ENCODE peak calls at places on chromosomes 6 and 20, in five cellular contexts. Q is prostate gland, E is OCI-LY7, H is thoracic aorta, S is left ventricle myocardium inferior. B is an unnamed sample. For H3K4me1 and H3K36me3, the result is how much of the 10 kb centered on the place peaks cover.

GRCh38 chr6:66538548-66539135 is 831.6 kb upstream of the EYS start:
- DNase-seq in E (no peak), S (no peak), H (no peak), Q (no peak), B (no peak)

GRCh38 chr6:114989279-114989964 is 646.6 kb upstream of the HS3ST5 start:
- DNase-seq in Q (no peak), S (no peak), E (no peak), H (no peak), B (peak)

GRCh38 chr6:72855471-72855870 is 233.6 kb downstream of the KCNQ5 start:
- DNase-seq in E (no peak), H (no peak), Q (no peak), S (no peak), B (no peak)

GRCh38 chr6:26183581-26184408 is 96.6 kb downstream of the HFE start:
- DNase-seq in H (no peak), S (peak), E (no peak), Q (peak), B (peak)

GRCh38 chr6:131733376-131734016 is 22.7 kb upstream of the CTAGE9 start:
- DNase-seq in Q (no peak), H (no peak), E (no peak), S (no peak), B (no peak)

GRCh38 chr6:109783245-109783990 is 92.3 kb downstream of the FIG4 start:
- DNase-seq in S (no peak), H (no peak), E (no peak), Q (no peak), B (no peak)

GRCh38 chr6:108606130-108606797 is 45.5 kb downstream of the FOXO3 start:
- DNase-seq in E (no peak), Q (no peak), S (no peak), H (no peak), B (no peak)

GRCh38 chr6:163867518-163868292 is 453.2 kb downstream of the QKI start:
- DNase-seq in E (no peak), S (no peak), H (no peak), Q (no peak), B (no peak)

DNA sequence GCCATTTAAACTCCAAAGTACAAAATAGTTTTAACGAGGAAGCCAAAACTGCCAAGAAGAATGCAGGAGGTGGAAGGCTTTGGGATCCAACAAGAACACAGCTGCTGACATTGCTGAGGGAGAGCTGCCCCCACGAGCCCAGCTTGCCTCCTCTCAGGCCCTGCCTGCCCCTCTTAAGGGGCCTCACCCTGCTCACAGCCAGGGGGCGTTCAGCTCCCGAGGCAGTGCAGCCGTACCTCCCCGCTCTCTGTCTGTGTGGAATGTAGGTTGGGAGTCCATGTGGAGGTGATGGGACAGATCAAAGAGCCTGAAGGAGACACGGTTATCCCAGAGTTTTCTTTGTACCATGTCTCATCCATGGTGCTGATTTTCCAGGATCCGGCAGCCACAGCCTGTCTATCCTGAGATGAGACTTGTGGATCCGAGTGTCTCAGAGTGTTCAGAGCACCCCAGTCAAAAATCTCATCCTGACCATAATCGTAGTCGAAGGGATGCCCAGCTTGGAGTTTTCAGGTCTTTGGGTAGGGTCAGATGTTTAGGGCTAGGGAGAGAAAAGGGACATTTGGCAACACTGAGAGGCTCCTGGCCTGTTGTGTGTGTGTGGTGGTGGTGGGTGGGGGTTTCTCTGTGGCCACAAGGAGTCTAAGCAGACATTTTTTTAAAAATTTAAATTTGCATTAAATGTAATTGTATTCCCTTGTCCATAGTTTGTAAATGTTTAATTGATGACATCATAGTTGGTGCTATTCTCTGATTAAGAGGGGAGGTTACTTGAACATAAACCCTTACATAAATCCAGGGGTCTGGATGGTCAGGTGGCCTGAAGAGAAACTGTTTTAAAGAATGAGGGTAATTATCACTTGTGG is 111.4 kb upstream of the CLDN20 start:
- DNase-seq in Q (no peak), S (no peak), E (peak), H (no peak), B (no peak)
- H3K4me1 ChIP-seq in Q (under half), S (under half), E (under half), H (under half), B (under half)

GRCh38 chr6:124873066-124873410 is 89.2 kb upstream of the RNF217 start:
- DNase-seq in Q (no peak), E (no peak), H (no peak), S (no peak), B (no peak)

GRCh38 chr6:124868476-124868875 is 93.8 kb upstream of the RNF217 start:
- DNase-seq in S (no peak), Q (no peak), E (no peak), H (no peak), B (no peak)

GRCh38 chr6:124870611-124871201 is 91.5 kb upstream of the RNF217 start:
- DNase-seq in S (no peak), E (no peak), H (no peak), Q (no peak), B (no peak)

GRCh38 chr6:124869412-124869811 is 92.8 kb upstream of the RNF217 start:
- DNase-seq in Q (no peak), E (no peak), S (no peak), H (no peak), B (no peak)

GRCh38 chr6:124872361-124873065 is 89.7 kb upstream of the RNF217 start:
- DNase-seq in S (no peak), E (no peak), H (no peak), Q (no peak), B (no peak)
- H3K27ac ChIP-seq in S (no peak), E (no peak), H (no peak), Q (no peak), B (no peak)

DNA sequence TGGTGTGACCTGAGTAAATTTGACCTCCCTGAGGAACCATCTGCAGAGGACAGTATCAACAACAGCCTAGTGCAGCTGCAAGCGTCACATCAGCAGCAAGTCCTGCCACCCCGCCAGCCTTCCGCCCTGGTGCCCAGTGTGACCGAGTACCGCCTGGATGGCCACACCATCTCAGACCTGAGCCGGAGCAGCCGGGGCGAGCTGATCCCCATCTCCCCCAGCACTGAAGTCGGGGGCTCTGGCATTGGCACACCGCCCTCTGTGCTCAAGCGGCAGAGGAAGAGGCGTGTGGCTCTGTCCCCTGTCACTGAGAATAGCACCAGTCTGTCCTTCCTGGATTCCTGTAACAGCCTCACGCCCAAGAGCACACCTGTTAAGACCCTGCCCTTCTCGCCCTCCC is 24.3 kb downstream of the GTSF1L start:
- DNase-seq in E (no peak), Q (no peak), S (no peak), H (no peak), B (no peak)
- H3K36me3 ChIP-seq in E (half or more), Q (under half), S (under half), H (under half), B (under half)

GRCh38 chr6:35215665-35216411 is 2.1 kb downstream of the SCUBE3 start:
- DNase-seq in E (no peak), Q (no peak), S (no peak), H (no peak), B (no peak)

GRCh38 chr6:35216412-35216732 is 2.6 kb downstream of the SCUBE3 start:
- DNase-seq in H (no peak), Q (no peak), E (no peak), S (no peak), B (no peak)

GRCh38 chr6:35218456-35218855 is 4.7 kb downstream of the SCUBE3 start:
- DNase-seq in E (no peak), S (no peak), H (no peak), Q (no peak), B (no peak)

GRCh38 chr6:35218021-35218420 is 4.3 kb downstream of the SCUBE3 start:
- DNase-seq in H (no peak), S (no peak), E (no peak), Q (no peak), B (no peak)

DNA sequence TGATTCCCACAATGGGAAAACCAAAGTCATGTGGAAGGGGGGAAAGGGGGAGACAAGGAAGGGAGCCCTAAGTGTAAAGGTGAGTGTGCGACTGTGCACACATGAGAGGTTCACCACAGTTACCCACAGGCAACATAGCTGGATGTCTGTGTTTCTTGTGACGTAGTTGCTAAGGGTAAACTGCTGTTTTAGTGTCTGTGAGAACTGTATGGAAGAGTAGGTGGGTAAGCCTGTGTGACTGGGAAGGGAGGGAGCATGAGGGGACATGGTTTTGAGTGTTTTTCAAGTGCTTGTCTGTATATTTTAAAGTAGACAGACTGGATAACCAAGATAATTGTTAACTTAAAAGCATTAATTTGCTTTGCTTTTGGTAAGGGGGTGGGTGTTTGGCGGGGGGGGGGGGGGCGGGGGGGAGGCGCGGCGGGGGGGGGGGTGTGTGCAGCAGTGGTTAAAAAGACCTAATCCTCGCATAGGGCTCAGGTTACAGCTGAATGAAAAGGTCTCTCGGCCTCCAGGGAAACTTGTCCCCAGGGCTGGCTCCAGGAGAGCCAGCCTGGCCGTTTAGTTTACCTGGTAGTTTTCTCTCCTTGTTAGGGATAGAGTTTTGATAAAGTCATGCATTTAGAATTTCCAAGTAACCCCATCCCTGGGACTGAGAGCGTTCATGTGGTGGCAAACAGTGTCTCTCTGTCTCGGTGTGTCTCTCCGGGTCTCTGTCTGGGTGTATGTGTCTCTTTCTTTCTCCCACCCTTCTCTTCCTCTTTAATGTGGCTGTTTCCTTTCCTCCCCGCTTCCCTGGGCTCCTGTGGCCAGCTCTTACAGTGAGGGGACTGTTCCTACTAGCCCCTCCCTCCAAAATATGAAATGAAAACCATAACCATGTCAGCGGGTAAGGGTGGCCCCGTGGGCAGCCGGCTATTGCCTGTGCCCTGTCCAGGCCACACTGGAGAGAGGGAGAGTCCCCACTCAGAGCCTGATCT is 3.4 kb downstream of the SCUBE3 start:
- DNase-seq in E (no peak), Q (no peak), S (no peak), H (no peak), B (no peak)
- H3K4me1 ChIP-seq in E (under half), Q (under half), S (half or more), H (half or more), B (under half)

DNA sequence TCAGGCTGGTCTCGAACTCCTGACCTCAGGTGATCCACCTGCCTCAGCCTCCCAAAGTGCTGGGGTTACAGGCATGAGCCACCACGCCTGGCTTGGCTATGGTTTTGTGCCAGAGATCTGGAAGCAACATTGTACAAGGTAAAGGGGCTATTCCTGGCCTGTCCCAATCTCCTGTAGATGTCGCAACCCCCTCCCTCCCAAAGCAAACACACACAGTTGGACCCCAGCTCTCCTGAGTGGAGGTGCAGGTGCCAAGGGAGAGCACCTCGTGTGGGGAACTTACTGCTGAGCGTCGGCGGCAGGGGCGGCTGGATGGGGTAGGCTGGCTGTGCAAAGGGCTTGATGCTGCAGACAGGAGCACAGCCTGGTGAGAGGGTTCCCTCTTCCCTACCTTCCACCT is 8.8 kb downstream of the RPL10A start:
- DNase-seq in H (no peak), S (no peak), Q (no peak), E (no peak), B (no peak)
- H3K27ac ChIP-seq in H (no peak), S (no peak), Q (no peak), E (no peak), B (no peak)

GRCh38 chr6:78995946-78996345 is 82.1 kb downstream of the PHIP start:
- DNase-seq in Q (no peak), H (no peak), E (no peak), S (no peak), B (no peak)

GRCh38 chr6:78989191-78989590 is 88.9 kb downstream of the PHIP start:
- DNase-seq in Q (no peak), S (no peak), H (no peak), E (no peak), B (no peak)

GRCh38 chr6:78999737-79000136 is 78.3 kb downstream of the PHIP start:
- DNase-seq in H (no peak), E (no peak), S (no peak), Q (no peak), B (no peak)

GRCh38 chr6:78995346-78995745 is 82.7 kb downstream of the PHIP start:
- DNase-seq in H (no peak), E (no peak), Q (no peak), S (no peak), B (no peak)

DNA sequence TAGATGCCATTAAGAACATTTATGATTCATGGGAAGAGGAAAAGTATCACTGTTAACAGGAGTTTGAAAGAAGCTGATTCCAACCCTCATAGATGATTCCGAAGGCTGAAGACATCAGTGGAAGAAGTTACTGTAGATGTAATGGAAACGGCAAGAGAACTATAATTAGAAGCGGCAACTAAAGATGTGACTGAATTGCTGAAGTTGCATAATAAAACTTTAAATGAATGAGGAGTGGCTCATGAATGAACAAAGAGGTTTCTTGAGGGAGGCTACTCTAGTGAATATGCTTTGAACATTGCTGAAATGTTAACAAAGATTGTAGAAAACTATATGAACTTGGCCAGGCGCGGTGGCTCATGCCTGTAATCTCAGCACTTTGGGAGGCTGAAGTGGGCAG is 84.1 kb downstream of the PHIP start:
- DNase-seq in H (no peak), Q (no peak), E (no peak), S (no peak), B (no peak)
- H3K36me3 ChIP-seq in H (half or more), Q (under half), E (half or more), S (half or more), B (half or more)

GRCh38 chr20:11375368-11375767 is 542.3 kb upstream of the BTBD3 start:
- DNase-seq in Q (no peak), S (no peak), H (no peak), E (no peak), B (no peak)
- H3K4me1 ChIP-seq in Q (under half), S (under half), H (under half), E (under half), B (under half)